ENCODE peak calls at places on chromosome 18, in seven cellular contexts. D, Q, A, O, U, X and Z are unnamed samples.

GRCh38 chr18:78418379-78418778 is 561.2 kb upstream of the SALL3 start:
- DNase-seq in D (no peak), Q (no peak), A (no peak), O (no peak), U (no peak), X (no peak), Z (no peak)

GRCh38 chr18:1663879-1664705 is 759.4 kb downstream of the ADCYAP1 start:
- DNase-seq in D (peak; percentile 25), Q (peak; percentile 16), A (peak; percentile 13), O (peak; percentile 84), U (peak; percentile 13), X (peak; percentile 63), Z (peak; percentile 1)

GRCh38 chr18:79530821-79531220 is 135.1 kb downstream of the NFATC1 start:
- DNase-seq in D (no peak), Q (no peak), A (peak; percentile 6), O (peak; percentile 63), U (no peak), X (no peak), Z (no peak)

GRCh38 chr18:77039196-77040140 is 93.1 kb downstream of the MBP start:
- DNase-seq in D (no peak), Q (no peak), A (no peak), O (no peak), U (no peak), X (no peak), Z (no peak)

GRCh38 chr18:6219116-6219717 is 195.5 kb downstream of the L3MBTL4 start:
- DNase-seq in D (peak; percentile 32), Q (no peak), A (peak; percentile 17), O (no peak), U (peak; percentile 52), X (peak; percentile 39), Z (peak; percentile 33)

GRCh38 chr18:53937037-53937436 is 287.4 kb downstream of the MBD2 start:
- DNase-seq in D (no peak), Q (no peak), A (no peak), O (no peak), U (no peak), X (no peak), Z (no peak)

GRCh38 chr18:61855992-61856378 is 36.8 kb downstream of the RNF152 start:
- DNase-seq in D (no peak), Q (no peak), A (no peak), O (no peak), U (no peak), X (no peak), Z (no peak)

GRCh38 chr18:35089382-35089781 is 48.2 kb downstream of the MAPRE2 start:
- DNase-seq in D (no peak), Q (no peak), A (no peak), O (no peak), U (no peak), X (no peak), Z (no peak)

GRCh38 chr18:77140030-77140429 is 7.4 kb upstream of the MBP start:
- DNase-seq in D (no peak), Q (no peak), A (no peak), O (no peak), U (no peak), X (no peak), Z (no peak)

GRCh38 chr18:45834303-45834702 is 8.8 kb downstream of the SIGLEC15 start:
- DNase-seq in D (no peak), Q (no peak), A (no peak), O (no peak), U (no peak), X (no peak), Z (no peak)

GRCh38 chr18:13253786-13254755 is 35.5 kb downstream of the LDLRAD4 start:
- DNase-seq in D (no peak), Q (no peak), A (no peak), O (peak; percentile 41), U (no peak), X (no peak), Z (no peak)

GRCh38 chr18:3321133-3321812 is 59.3 kb downstream of the MYL12B start:
- DNase-seq in D (peak; percentile 72), Q (no peak), A (no peak), O (no peak), U (peak; percentile 94), X (no peak), Z (peak; percentile 28)

GRCh38 chr18:68604256-68604655 is 110.7 kb downstream of the TMX3 start:
- DNase-seq in D (no peak), Q (no peak), A (no peak), O (no peak), U (no peak), X (no peak), Z (no peak)

DNA sequence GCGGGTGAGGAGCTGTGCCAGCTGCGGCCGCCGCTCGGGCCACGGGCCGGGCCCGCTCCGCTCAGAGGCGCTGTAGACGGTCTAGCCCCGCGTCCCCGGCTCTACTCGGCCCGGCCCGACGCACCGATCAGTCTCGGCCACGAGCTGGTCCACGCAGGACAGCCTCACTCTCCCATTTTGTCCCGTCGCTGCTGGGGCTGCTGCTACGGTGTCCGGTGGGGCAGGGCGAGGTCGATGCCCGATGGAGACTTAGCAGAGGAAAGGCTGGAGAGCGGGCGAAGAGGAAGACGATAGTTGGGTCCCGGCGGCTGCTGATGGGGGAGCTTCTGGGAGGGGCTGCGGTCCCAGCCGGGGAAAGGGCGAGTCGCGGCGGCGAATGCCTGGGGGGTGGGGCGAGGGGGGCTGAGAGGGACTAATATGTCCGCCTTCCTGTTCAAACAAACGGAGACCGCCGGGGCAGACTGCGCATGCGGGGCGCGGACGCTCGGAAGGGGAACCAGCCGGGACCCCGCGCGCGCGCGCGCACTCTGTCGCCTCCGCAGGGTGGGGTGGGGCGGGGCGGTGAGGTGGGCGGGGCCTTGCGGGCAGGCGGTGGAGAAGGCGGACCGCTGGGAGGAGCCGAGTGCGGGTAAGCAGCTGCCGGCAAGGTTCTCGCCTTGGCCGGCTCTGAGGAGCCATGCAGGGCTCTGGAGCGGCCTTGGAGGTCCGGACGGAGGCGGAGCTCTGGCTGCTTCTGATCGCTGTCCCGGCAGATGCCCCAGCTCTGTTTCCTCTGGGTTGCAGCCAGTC is at the start of gene ROCK1:
- DNase-seq in D (peak; percentile 98), Q (peak; percentile 99), A (peak; percentile 99), O (peak; percentile 100), U (peak; percentile 96), X (peak; percentile 96), Z (peak; percentile 75)
- TF ChIP-seq POLR2A in D (peak; percentile 71), Q (peak; percentile 32), A (peak; percentile 76), O (peak; percentile 23), U (peak; percentile 59), X (no peak), Z (peak; percentile 39)

GRCh38 chr18:9700261-9700796 is 7.8 kb upstream of the RAB31 start:
- DNase-seq in D (no peak), Q (no peak), A (no peak), O (no peak), U (peak; percentile 43), X (no peak), Z (no peak)
- TF ChIP-seq POLR2A in D (no peak), Q (no peak), A (no peak), O (no peak), U (no peak), X (no peak), Z (no peak)

GRCh38 chr18:48577478-48578190 is 38.8 kb downstream of the CTIF start:
- DNase-seq in D (no peak), Q (no peak), A (no peak), O (no peak), U (no peak), X (no peak), Z (no peak)
- TF ChIP-seq POLR2A in D (no peak), Q (no peak), A (no peak), O (no peak), U (no peak), X (no peak), Z (no peak)

GRCh38 chr18:9137168-9138066 is 836 bp downstream of the ANKRD12 start:
- DNase-seq in D (peak; percentile 57), Q (peak; percentile 71), A (peak; percentile 68), O (peak; percentile 94), U (peak; percentile 78), X (peak; percentile 80), Z (peak; percentile 53)
- TF ChIP-seq POLR2A in D (peak; percentile 35), Q (peak; percentile 55), A (peak; percentile 16), O (no peak), U (no peak), X (no peak), Z (peak; percentile 46)

DNA sequence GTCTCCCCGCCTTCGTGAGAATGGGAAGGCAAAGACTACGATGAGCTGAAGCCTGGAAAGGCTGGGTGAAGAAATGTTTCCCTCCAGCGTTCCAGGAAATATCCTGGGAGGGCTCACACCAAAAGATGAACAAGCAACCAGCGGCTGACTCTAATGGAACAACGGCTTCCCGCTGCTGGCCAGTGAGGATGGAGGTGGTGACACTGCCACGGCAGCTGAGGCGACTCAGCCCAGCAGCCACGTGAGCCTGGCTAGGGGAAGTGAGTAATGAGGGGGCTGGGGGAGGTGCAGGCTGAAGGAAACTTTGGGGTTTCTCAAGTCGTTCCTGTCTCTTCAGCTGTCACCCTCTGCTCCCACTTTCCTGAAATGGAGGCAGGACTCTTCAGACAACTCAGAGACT is 105.0 kb upstream of the SMAD7 start:
- DNase-seq in D (peak; percentile 38), Q (peak; percentile 69), A (peak; percentile 41), O (peak; percentile 92), U (peak; percentile 36), X (peak; percentile 94), Z (peak; percentile 57)
- TF ChIP-seq POLR2A in D (no peak), Q (no peak), A (no peak), O (no peak), U (no peak), X (peak; percentile 31), Z (no peak)

GRCh38 chr18:9353596-9353995 is 19.0 kb downstream of the TWSG1 start:
- DNase-seq in D (no peak), Q (no peak), A (no peak), O (no peak), U (no peak), X (no peak), Z (no peak)
- TF ChIP-seq POLR2A in D (no peak), Q (no peak), A (no peak), O (no peak), U (no peak), X (no peak), Z (no peak)